ENCODE peak calls at places on chromosomes 2 and 18, in six cellular contexts. A is GM23248; U is CD4-positive, alpha-beta memory T cell; G is fibroblast of lung; P is CD4-positive, CD25-positive, alpha-beta regulatory T cell; Q is GM06990. K is an unnamed sample.

GRCh38 chr2:219010162-219010756 is 17.0 kb upstream of the CRYBA2 start:
- DNase-seq in A (no peak), U (no peak), G (no peak), P (peak), Q (no peak), K (no peak)

GRCh38 chr2:102100371-102101096 is 42.0 kb upstream of the IL1R1 start:
- DNase-seq in A (peak), U (no peak), G (peak), P (peak), Q (no peak), K (no peak)

GRCh38 chr18:23183356-23184150 is 48.3 kb downstream of the CABLES1 start:
- DNase-seq in A (peak), U (no peak), G (peak), P (no peak), Q (no peak), K (no peak)

GRCh38 chr2:39325966-39326365 is 82.2 kb upstream of the CDKL4 start:
- DNase-seq in A (peak), U (no peak), G (peak), P (no peak), Q (no peak), K (no peak)

GRCh38 chr18:5369513-5369912 is 74.0 kb upstream of the ZBTB14 start:
- DNase-seq in A (no peak), U (no peak), G (no peak), P (no peak), Q (no peak), K (no peak)

GRCh38 chr2:218744615-218745014 is 34.0 kb downstream of the TTLL4 start:
- DNase-seq in A (no peak), U (no peak), G (no peak), P (no peak), Q (no peak), K (no peak)

GRCh38 chr2:223889133-223889769 is 51.9 kb upstream of the AP1S3 start:
- DNase-seq in A (no peak), U (no peak), G (no peak), P (no peak), Q (no peak), K (no peak)

GRCh38 chr18:34773961-34774754 is 64.1 kb downstream of the DTNA start:
- DNase-seq in A (peak), U (no peak), G (peak), P (no peak), Q (no peak), K (no peak)

GRCh38 chr2:25825238-25825637 is 53.0 kb downstream of the ASXL2 start:
- DNase-seq in A (no peak), U (peak), G (no peak), P (peak), Q (no peak), K (no peak)

GRCh38 chr18:21105936-21106335 is 5.7 kb downstream of the ROCK1 start:
- DNase-seq in A (no peak), U (no peak), G (no peak), P (no peak), Q (peak), K (no peak)
- H3K4me3 ChIP-seq in A (no peak), U (no peak), G (no peak), P (peak), Q (no peak), K (no peak)

DNA sequence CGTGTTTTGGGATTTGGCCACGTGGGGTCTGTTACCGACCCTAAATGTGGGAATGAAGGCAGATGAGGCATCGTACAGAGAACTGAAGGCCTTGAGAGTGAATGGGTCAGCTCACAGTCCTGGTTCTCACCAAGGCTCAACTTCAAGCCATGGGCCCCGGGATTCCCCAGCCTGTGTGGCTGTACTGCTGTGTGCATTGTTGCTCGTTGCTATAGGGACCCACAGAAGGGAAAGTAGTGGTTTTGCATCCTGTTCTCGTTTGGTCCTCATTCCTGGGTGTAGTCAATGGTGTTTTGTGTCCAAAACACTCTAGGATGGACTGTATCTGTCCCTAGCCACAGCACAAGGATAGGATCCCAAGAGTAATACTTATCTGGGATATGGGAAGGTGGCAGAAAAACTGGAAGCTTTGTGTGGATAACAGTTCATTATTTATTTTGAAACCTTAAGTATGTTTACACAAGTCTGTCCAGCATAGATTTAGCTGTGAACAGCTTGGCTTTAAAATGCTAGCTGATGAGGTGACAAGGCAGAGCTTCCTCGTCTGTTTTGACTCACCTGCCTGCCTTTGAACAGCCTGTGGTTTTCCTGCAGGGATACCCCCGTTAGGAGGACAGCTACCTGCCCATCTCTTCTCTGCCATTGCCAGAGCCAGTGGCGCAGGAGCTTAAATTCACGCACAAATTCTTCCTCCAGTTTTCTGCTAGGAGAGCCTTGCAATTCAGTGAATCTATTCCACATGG is 85.0 kb downstream of the WDSUB1 start:
- DNase-seq in A (peak), U (peak), G (peak), P (peak), Q (no peak), K (no peak)
- H3K4me3 ChIP-seq in A (no peak), U (no peak), G (no peak), P (no peak), Q (no peak), K (no peak)

DNA sequence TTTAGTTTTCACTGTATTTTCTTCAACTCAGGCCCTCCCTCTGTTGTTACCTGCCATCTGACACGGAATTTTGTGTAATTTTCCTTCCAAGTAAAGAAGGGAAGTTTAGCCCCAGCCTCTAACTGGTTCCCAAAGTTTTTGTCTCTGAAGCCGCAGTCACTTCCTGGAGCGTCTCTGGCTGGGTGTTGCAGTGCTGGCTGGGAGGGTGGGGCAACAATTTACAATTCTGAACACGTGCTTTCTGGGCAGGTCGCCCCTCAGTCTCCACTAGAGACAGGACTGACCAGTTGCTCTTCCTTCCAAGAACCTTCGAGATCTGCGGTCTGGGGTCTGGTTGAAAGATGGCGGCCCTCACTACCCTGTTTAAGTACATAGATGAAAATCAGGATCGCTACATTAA is 3.5 kb downstream of the CNDP2 start:
- DNase-seq in A (peak), U (no peak), G (peak), P (peak), Q (peak), K (peak)
- H3K4me3 ChIP-seq in A (peak), U (peak), G (no peak), P (peak), Q (peak), K (peak)

GRCh38 chr2:199471443-199472057 is 13.8 kb upstream of the SATB2 start:
- DNase-seq in A (peak), U (no peak), G (peak), P (no peak), Q (no peak), K (peak)
- H3K4me3 ChIP-seq in A (peak), U (no peak), G (peak), P (no peak), Q (no peak), K (no peak)

GRCh38 chr2:183035954-183036669 is 2.1 kb downstream of the NCKAP1 start:
- DNase-seq in A (no peak), U (peak), G (no peak), P (peak), Q (peak), K (no peak)

GRCh38 chr2:183033951-183034350 is 4.3 kb downstream of the NCKAP1 start:
- DNase-seq in A (no peak), U (no peak), G (no peak), P (no peak), Q (no peak), K (no peak)

GRCh38 chr2:183034806-183035205 is 3.5 kb downstream of the NCKAP1 start:
- DNase-seq in A (peak), U (no peak), G (peak), P (no peak), Q (no peak), K (no peak)

GRCh38 chr2:183037281-183037659 is 987 bp downstream of the NCKAP1 start:
- DNase-seq in A (peak), U (no peak), G (peak), P (no peak), Q (no peak), K (no peak)

DNA sequence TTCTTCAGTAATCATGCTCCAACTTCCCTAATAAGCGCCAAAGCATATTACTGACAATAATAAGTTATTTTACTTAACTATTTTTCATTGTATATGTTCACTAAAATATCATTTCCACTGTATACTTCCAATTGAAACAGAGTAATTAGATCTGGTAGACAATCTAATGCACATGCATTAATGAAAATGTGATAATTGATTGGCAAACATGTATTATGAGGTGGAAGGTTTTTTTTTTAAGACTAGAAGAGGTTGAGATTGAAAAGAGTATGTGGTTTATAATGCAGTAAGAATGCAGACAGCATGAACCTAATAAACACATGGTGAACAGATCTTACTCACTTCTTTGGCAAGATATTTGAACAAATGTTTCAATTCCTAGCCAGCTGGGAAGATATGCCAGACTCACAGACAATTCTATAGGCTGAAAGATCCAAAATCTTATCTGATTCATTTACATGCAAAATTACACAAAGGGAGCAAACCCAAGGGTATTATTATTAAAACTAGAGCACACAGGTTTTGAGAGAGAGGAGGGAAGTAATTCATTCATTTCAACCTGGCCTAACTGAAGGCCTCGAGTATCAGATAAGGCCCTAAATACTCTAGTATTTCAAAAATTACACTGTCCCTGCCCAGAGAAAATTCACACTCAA is 2.8 kb downstream of the NCKAP1 start:
- DNase-seq in A (peak), U (no peak), G (peak), P (no peak), Q (no peak), K (no peak)
- H3K4me3 ChIP-seq in A (peak), U (no peak), G (peak), P (peak), Q (no peak), K (peak)

GRCh38 chr18:14029512-14029911 is 102.7 kb downstream of the ZNF519 start:
- DNase-seq in A (no peak), U (no peak), G (no peak), P (no peak), Q (no peak), K (no peak)

GRCh38 chr18:14025306-14025940 is 106.8 kb downstream of the ZNF519 start:
- DNase-seq in A (no peak), U (no peak), G (no peak), P (no peak), Q (no peak), K (no peak)

DNA sequence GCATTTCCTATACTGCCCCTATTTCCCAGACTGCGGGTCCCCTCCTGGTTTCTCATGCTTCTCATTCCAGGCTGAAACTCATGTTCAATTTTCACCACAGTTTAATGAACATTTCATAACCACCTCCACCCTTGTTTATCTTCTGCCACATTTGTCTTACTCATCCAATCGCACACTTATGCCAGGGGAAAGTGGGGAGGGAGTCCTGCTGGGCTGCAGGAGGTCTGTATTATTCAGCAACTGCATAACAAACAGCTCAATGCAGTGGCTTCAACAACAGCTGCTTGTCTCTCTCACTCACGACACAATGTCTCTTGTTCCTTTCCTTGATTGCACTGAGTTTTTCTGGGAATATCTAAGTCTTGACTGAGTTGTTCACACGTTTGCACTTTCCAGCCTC is 106.0 kb downstream of the ZNF519 start:
- DNase-seq in A (peak), U (no peak), G (no peak), P (no peak), Q (no peak), K (no peak)
- H3K4me3 ChIP-seq in A (no peak), U (no peak), G (no peak), P (no peak), Q (no peak), K (no peak)

GRCh38 chr2:222424729-222425671 is 657 bp downstream of the SGPP2 start:
- DNase-seq in A (no peak), U (peak), G (no peak), P (peak), Q (peak), K (peak)
- H3K4me3 ChIP-seq in A (no peak), U (peak), G (no peak), P (peak), Q (peak), K (peak)

K was measured in upper lobe of right lung.